ENCODE peak calls at places on chromosomes 2 and 18, in four cellular contexts. B, S, O and M are unnamed samples.

GRCh38 chr2:12761109-12761508 is 44.4 kb downstream of the TRIB2 start:
- DNase-seq in B (no peak), S (no peak), O (no peak), M (no peak)

GRCh38 chr2:37561615-37562569 is 109.5 kb downstream of the CDC42EP3 start:
- DNase-seq in B (no peak), S (no peak), O (no peak), M (no peak)

GRCh38 chr2:69449906-69450305 is 12.7 kb upstream of the NFU1 start:
- DNase-seq in B (no peak), S (no peak), O (no peak), M (no peak)

GRCh38 chr2:53933329-53933728 is 37.5 kb downstream of the PSME4 start:
- DNase-seq in B (no peak), S (no peak), O (no peak), M (no peak)

GRCh38 chr18:61394983-61395382 is 61.8 kb downstream of the CDH20 start:
- DNase-seq in B (no peak), S (no peak), O (no peak), M (no peak)

GRCh38 chr2:120673571-120674061 is 62.1 kb upstream of the GLI2 start:
- DNase-seq in B (no peak), S (no peak), O (no peak), M (no peak)

GRCh38 chr18:78984941-78985784 is 5.5 kb downstream of the SALL3 start:
- DNase-seq in B (no peak), S (no peak), O (no peak), M (no peak)

GRCh38 chr2:214019973-214020345 is 390.9 kb upstream of the VWC2L start:
- DNase-seq in B (no peak), S (no peak), O (no peak), M (no peak)

GRCh38 chr2:6657872-6658271 is 207.8 kb downstream of the CMPK2 start:
- DNase-seq in B (no peak), S (no peak), O (no peak), M (no peak)

GRCh38 chr2:175205523-175205922 is 24.0 kb upstream of the ATP5MC3 start:
- DNase-seq in B (no peak), S (no peak), O (no peak), M (no peak)

GRCh38 chr2:152054593-152054992 is 44.3 kb downstream of the CACNB4 start:
- DNase-seq in B (no peak), S (no peak), O (no peak), M (no peak)

GRCh38 chr18:46622999-46623398 is 34.0 kb downstream of the LOXHD1 start:
- DNase-seq in B (no peak), S (no peak), O (no peak), M (no peak)

GRCh38 chr2:84492571-84492970 is 23.7 kb upstream of the DNAH6 start:
- DNase-seq in B (no peak), S (no peak), O (no peak), M (no peak)

GRCh38 chr2:45497355-45497754 is 113.7 kb downstream of the SRBD1 start:
- DNase-seq in B (no peak), S (no peak), O (peak), M (no peak)

GRCh38 chr2:172811027-172811426 is 75.4 kb downstream of the RAPGEF4 start:
- DNase-seq in B (no peak), S (no peak), O (no peak), M (no peak)

GRCh38 chr2:150214626-150215025 is 272.8 kb downstream of the RND3 start:
- DNase-seq in B (peak), S (no peak), O (no peak), M (no peak)

GRCh38 chr2:14951569-14952285 is 319.2 kb downstream of the LRATD1 start:
- DNase-seq in B (no peak), S (no peak), O (no peak), M (no peak)

GRCh38 chr2:185700883-185701282 is 37.7 kb upstream of the FSIP2 start:
- DNase-seq in B (no peak), S (no peak), O (no peak), M (no peak)

GRCh38 chr2:158783923-158784322 is 11.2 kb upstream of the DAPL1 start:
- DNase-seq in B (no peak), S (no peak), O (no peak), M (no peak)

GRCh38 chr2:173647681-173648350 is 293.1 kb downstream of the CDCA7 start:
- DNase-seq in B (no peak), S (no peak), O (no peak), M (no peak)

GRCh38 chr2:38128653-38129052 is 52.7 kb upstream of the CYP1B1 start:
- DNase-seq in B (no peak), S (no peak), O (no peak), M (no peak)

GRCh38 chr2:110126086-110126773 is 10.6 kb upstream of the MALL start:
- DNase-seq in B (no peak), S (no peak), O (no peak), M (no peak)

GRCh38 chr2:32748158-32748557 is 120.3 kb downstream of the TTC27 start:
- DNase-seq in B (no peak), S (no peak), O (no peak), M (no peak)

GRCh38 chr2:180111901-180112300 is 104.8 kb upstream of the CWC22 start:
- DNase-seq in B (no peak), S (no peak), O (no peak), M (no peak)

GRCh38 chr2:45342-46130 is 769 bp downstream of the FAM110C start:
- DNase-seq in B (peak), S (peak), O (peak), M (no peak)

GRCh38 chr2:104793971-104794370 is 59.9 kb upstream of the POU3F3 start:
- DNase-seq in B (no peak), S (no peak), O (no peak), M (no peak)

GRCh38 chr2:112048887-112049286 is 6.2 kb upstream of the TMEM87B start:
- DNase-seq in B (peak), S (no peak), O (no peak), M (no peak)

GRCh38 chr2:8380573-8380972 is 301.3 kb upstream of the ID2 start:
- DNase-seq in B (no peak), S (no peak), O (no peak), M (no peak)

GRCh38 chr2:56009758-56010534 is 86.4 kb upstream of the EFEMP1 start:
- DNase-seq in B (no peak), S (no peak), O (no peak), M (no peak)

GRCh38 chr2:235577404-235578330 is 83.8 kb downstream of the AGAP1 start:
- DNase-seq in B (no peak), S (no peak), O (no peak), M (no peak)

GRCh38 chr2:216693414-216694100 is 1.8 kb downstream of the IGFBP5 start:
- DNase-seq in B (no peak), S (no peak), O (no peak), M (no peak)

GRCh38 chr2:54722641-54723299 is 692 bp upstream of the EML6 start:
- DNase-seq in B (no peak), S (no peak), O (no peak), M (no peak)

GRCh38 chr2:128372621-128373341 is 54.1 kb upstream of the HS6ST1 start:
- DNase-seq in B (no peak), S (no peak), O (no peak), M (peak)

GRCh38 chr2:214465386-214466146 is 54.7 kb downstream of the VWC2L start:
- DNase-seq in B (no peak), S (no peak), O (no peak), M (no peak)

GRCh38 chr2:167534443-167534842 is 646.2 kb downstream of the XIRP2 start:
- DNase-seq in B (no peak), S (no peak), O (no peak), M (no peak)

GRCh38 chr2:150866431-150866830 is 379.0 kb upstream of the RND3 start:
- DNase-seq in B (no peak), S (no peak), O (no peak), M (no peak)

GRCh38 chr18:79625195-79625923 is 54.2 kb upstream of the CTDP1 start:
- DNase-seq in B (peak), S (no peak), O (no peak), M (no peak)

GRCh38 chr2:5164806-5165525 is 527.2 kb upstream of the SOX11 start:
- DNase-seq in B (no peak), S (no peak), O (no peak), M (no peak)

GRCh38 chr2:84906900-84907714 is 1.7 kb downstream of the TMSB10 start:
- DNase-seq in B (peak), S (no peak), O (no peak), M (no peak)

GRCh38 chr2:133287709-133288108 is 280.6 kb downstream of the NCKAP5 start:
- DNase-seq in B (no peak), S (no peak), O (no peak), M (no peak)

DNA sequence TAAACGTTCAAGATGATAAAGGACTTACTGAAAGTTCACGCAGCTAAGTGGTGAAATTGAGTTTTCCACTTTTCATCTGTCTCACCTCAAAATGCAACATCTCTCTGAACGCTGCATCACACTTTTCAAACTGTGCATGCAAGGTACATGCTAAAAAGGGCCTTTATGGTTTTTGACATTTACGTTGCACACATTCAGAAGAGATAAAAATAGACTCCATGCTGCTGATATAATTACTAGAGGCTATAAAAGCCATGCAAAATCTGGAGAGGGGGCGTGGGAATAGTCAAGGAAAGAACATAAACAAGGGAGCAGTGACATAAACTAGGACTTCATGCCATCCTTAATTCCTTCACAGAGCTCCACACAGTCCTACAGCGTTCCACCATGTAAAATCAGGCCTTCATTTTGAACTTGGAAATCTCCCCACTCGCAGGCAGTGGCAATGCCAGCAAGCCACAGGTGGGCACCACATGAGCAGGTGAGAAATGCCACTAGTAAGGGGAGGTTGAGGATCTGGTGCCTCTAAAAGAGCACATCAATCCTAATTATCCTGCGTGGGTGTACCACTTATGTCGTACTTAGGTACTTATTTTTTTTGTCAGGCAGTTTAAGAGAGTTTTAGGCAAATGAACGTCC is 71.4 kb downstream of the ZEB2 start:
- DNase-seq in B (no peak), S (no peak), O (no peak), M (no peak)
- TF ChIP-seq POLR2A in B (no peak), S (no peak), O (no peak), M (no peak)

GRCh38 chr2:240878341-240878936 is 9.8 kb downstream of the AGXT start:
- DNase-seq in B (no peak), S (no peak), O (no peak), M (no peak)

GRCh38 chr2:240876035-240876474 is 7.4 kb downstream of the AGXT start:
- DNase-seq in B (no peak), S (no peak), O (no peak), M (no peak)

GRCh38 chr2:240877460-240878340 is 9.1 kb downstream of the AGXT start:
- DNase-seq in B (no peak), S (no peak), O (no peak), M (no peak)

GRCh38 chr2:240875228-240876034 is 6.8 kb downstream of the AGXT start:
- DNase-seq in B (no peak), S (no peak), O (no peak), M (no peak)

DNA sequence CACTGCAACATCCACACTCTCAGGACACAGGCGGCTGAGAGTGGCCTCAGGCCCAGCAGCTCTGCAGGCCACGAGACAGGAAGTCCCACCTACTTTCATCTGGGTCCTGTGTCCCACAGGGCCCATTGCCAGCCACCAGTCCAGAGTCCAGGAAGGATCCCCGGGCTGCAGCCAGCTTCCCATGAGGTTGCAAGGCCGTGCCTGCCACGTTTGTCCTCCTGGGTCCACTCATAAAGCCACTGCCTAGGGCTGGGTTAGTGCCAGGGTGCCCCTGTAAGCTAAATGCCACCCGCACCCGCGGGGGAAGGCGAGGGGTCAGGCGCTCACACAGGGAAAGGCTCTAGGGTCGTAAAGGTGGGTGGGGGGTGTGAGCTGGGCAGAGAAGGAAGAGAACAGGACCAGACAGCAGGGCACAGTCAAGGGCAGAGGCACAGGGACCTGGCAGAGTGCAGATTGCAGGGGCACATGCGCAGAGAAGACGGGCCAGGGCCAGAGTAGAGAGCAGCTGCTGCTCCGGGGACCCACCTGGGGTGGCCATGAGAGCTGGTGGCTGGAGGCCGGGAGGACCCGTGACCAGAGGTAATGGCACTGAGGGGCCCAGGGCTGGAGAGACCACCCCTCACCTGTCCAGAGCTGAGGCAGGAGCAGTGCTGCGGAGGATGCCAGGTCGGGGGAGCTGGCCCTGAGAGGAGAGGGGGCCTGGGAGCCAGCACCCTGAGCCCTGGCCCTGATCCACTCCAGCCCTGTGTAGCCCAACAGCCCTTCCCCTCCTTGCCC is 8.0 kb downstream of the AGXT start:
- DNase-seq in B (peak), S (no peak), O (no peak), M (peak)
- TF ChIP-seq POLR2AphosphoS5 in B (peak), S (no peak), O (no peak), M (no peak)

GRCh38 chr2:218404351-218405145 is 4.9 kb downstream of the CTDSP1 start:
- DNase-seq in B (no peak), S (no peak), O (no peak), M (no peak)

GRCh38 chr2:218407717-218408116 is 8.0 kb downstream of the CTDSP1 start:
- DNase-seq in B (no peak), S (no peak), O (no peak), M (no peak)

GRCh38 chr2:218405365-218406208 is 5.9 kb downstream of the CTDSP1 start:
- DNase-seq in B (no peak), S (peak), O (peak), M (no peak)

GRCh38 chr2:218406949-218407703 is 7.5 kb downstream of the CTDSP1 start:
- DNase-seq in B (peak), S (no peak), O (no peak), M (peak)

GRCh38 chr2:218406209-218406948 is 6.7 kb downstream of the CTDSP1 start:
- DNase-seq in B (peak), S (peak), O (peak), M (peak)
- TF ChIP-seq POLR2A in B (peak), S (no peak), O (no peak), M (no peak)

DNA sequence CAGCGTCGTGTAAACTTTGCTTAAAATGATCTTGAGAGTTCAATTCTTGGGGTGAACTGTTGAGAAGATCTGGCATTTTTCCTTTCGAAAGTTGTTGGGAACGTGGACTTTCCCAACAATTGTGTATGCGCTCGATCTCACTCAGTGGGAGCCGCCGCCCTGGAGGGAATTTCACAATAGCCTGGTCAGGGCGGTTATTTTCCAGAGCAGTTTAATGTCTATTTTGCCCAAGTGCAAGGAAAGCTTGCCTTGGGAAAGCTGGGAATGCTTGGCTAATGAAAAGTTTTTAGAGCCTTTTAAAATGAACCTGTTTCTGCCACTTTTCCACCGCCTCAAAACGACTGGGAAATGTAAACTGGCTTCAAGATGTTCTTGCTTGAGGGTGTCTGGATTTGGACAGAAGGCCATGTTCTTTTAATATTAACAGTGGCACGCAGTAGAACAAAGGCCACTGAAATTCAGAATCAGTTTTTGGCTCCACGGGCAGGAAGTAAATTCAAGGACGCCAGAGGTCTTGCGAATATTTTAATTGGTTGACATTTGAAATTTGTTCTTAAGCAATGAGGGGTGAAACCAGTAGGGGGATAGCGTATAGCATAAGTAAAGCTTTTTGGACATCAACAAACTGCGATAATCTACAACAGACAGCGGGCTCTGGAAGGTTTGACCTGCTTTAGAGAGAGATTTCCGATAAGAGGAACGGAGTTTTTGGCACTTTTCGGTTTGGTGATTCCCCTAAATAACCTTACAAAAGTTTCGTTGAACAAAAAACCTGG is 1.2 kb downstream of the CFLAR start:
- DNase-seq in B (peak), S (no peak), O (no peak), M (peak)
- TF ChIP-seq POLR2AphosphoS5 in B (peak), S (no peak), O (peak), M (peak)

GRCh38 chr2:36358317-36358659 is 2.7 kb downstream of the CRIM1 start:
- DNase-seq in B (no peak), S (no peak), O (no peak), M (no peak)

GRCh38 chr2:36355890-36356198 is 266 bp downstream of the CRIM1 start:
- DNase-seq in B (no peak), S (no peak), O (no peak), M (no peak)

GRCh38 chr2:36356199-36356989 is 816 bp downstream of the CRIM1 start:
- DNase-seq in B (peak), S (peak), O (peak), M (peak)

GRCh38 chr2:36357506-36358316 is 2.1 kb downstream of the CRIM1 start:
- DNase-seq in B (peak), S (peak), O (no peak), M (no peak)

DNA sequence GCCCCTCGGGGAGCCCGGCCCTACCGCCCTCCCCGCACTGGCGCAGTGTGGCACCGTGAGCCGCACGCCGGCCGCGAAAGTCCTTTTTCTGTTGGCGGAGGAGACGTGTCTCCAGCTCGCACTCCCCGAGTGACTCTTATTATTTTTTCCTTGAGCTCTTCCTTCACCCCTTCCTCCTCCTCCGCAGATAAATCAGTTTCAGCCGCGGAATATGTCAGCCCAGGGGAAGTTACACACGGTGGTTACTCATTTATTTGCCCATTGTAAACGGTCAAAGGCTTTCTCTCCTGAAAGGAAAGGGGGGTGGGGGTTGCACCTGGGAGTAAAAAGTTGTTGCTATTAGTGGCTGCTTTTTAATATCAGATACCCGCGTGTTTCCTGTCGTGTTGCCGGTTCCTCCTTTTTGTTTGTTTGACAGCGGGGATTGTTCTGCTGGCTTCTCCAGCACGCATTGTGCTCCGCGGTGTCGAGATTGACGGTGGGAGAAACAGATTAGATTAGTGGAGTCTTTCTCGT is 1.5 kb downstream of the CRIM1 start:
- DNase-seq in B (peak), S (no peak), O (no peak), M (no peak)
- TF ChIP-seq POLR2A in B (no peak), S (no peak), O (no peak), M (no peak)

DNA sequence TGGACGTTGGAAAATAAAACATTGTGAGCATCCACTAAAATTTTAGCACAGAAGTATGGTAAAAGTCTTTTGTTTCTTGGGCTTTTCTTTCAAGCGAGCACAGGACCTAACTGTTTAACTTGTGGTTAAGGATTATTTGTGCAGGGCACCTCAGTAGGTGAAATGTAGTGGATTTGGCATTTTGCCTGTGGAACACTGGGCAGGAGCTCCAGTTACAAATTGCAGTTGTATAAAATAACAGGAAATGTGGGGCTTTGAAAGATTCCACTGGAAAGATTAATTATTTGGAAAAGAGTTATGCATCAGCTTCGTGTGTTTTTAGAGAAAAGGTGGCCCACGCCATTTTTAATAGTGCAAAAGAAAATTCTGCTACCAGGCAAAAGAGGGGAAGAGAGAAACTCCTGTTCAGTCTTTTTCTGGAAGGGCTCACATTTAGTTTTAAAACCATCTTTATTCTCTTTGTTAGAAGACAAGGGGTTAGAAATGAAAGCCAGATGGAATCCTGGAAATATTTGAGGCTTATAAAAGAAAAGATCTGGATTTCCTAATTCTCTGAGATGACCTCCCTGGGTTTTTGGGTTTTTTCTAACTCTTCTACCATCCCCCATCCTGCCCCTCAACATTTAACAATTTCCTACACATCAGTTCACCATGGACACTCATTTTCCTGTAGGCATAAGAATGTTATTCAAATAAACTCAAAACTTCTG is 144.3 kb upstream of the SERTAD2 start:
- DNase-seq in B (no peak), S (no peak), O (no peak), M (peak)
- TF ChIP-seq POLR2AphosphoS5 in B (no peak), S (no peak), O (no peak), M (no peak)